ENCODE peak calls at places on chromosomes 1 and 21, in ten cellular contexts. N, M, J, Z, I, G, H, X, R and D are unnamed samples.

GRCh38 chr1:41312991-41313645 is 48.1 kb upstream of the FOXO6 start:
- DNase-seq in N (no peak), M (no peak), J (no peak), Z (peak; percentile 53), I (peak; percentile 65), G (no peak), H (no peak), X (no peak), R (no peak), D (no peak)

GRCh38 chr1:206472454-206472853 is 2.2 kb downstream of the IKBKE start:
- DNase-seq in N (peak; percentile 52), M (no peak), J (peak; percentile 51), Z (peak; percentile 86), I (peak; percentile 68), G (peak; percentile 42), H (no peak), X (peak; percentile 28), R (peak; percentile 40), D (peak; percentile 30)

GRCh38 chr1:21013510-21013909 is 163.2 kb downstream of the EIF4G3 start:
- DNase-seq in N (no peak), M (no peak), J (no peak), Z (no peak), I (no peak), G (no peak), H (no peak), X (no peak), R (no peak), D (no peak)

GRCh38 chr1:46581685-46582455 is 22.2 kb downstream of the MKNK1 start:
- DNase-seq in N (no peak), M (no peak), J (no peak), Z (no peak), I (peak; percentile 29), G (no peak), H (no peak), X (no peak), R (no peak), D (no peak)

GRCh38 chr1:23574265-23574754 is 15.0 kb upstream of the ID3 start:
- DNase-seq in N (no peak), M (peak; percentile 53), J (no peak), Z (no peak), I (no peak), G (no peak), H (no peak), X (peak; percentile 87), R (peak; percentile 89), D (no peak)

GRCh38 chr1:18041107-18041506 is 66.5 kb upstream of the IGSF21 start:
- DNase-seq in N (no peak), M (peak; percentile 82), J (no peak), Z (no peak), I (no peak), G (no peak), H (no peak), X (no peak), R (peak; percentile 65), D (no peak)

GRCh38 chr1:239112536-239112935 is 273.8 kb upstream of the CHRM3 start:
- DNase-seq in N (no peak), M (no peak), J (peak; percentile 15), Z (no peak), I (no peak), G (no peak), H (no peak), X (no peak), R (no peak), D (peak; percentile 9)

GRCh38 chr1:38418195-38419030 is 371.8 kb upstream of the POU3F1 start:
- DNase-seq in N (no peak), M (no peak), J (no peak), Z (peak; percentile 52), I (no peak), G (peak; percentile 87), H (no peak), X (no peak), R (no peak), D (no peak)

GRCh38 chr1:240086726-240087125 is 5.0 kb upstream of the FMN2 start:
- DNase-seq in N (no peak), M (no peak), J (no peak), Z (peak; percentile 64), I (peak; percentile 71), G (no peak), H (no peak), X (no peak), R (no peak), D (no peak)

GRCh38 chr1:97210302-97210701 is 488.7 kb downstream of the PTBP2 start:
- DNase-seq in N (no peak), M (no peak), J (no peak), Z (peak; percentile 29), I (no peak), G (no peak), H (no peak), X (no peak), R (no peak), D (no peak)

GRCh38 chr1:30735668-30736498 is 12.5 kb upstream of the MATN1 start:
- DNase-seq in N (no peak), M (no peak), J (no peak), Z (no peak), I (no peak), G (no peak), H (no peak), X (no peak), R (no peak), D (no peak)

GRCh38 chr1:53833393-53833792 is 4.7 kb downstream of the NDC1 start:
- DNase-seq in N (no peak), M (no peak), J (no peak), Z (no peak), I (no peak), G (no peak), H (no peak), X (no peak), R (no peak), D (no peak)

GRCh38 chr1:101308001-101308659 is 71.3 kb downstream of the S1PR1 start:
- DNase-seq in N (no peak), M (no peak), J (no peak), Z (no peak), I (no peak), G (no peak), H (no peak), X (no peak), R (no peak), D (no peak)

GRCh38 chr1:74780600-74780999 is 47.6 kb downstream of the TYW3 start:
- DNase-seq in N (no peak), M (no peak), J (peak; percentile 61), Z (peak; percentile 4), I (no peak), G (peak; percentile 4), H (no peak), X (no peak), R (no peak), D (no peak)

GRCh38 chr1:74775735-74776134 is 42.8 kb downstream of the TYW3 start:
- DNase-seq in N (no peak), M (no peak), J (no peak), Z (no peak), I (no peak), G (no peak), H (no peak), X (no peak), R (no peak), D (no peak)

DNA sequence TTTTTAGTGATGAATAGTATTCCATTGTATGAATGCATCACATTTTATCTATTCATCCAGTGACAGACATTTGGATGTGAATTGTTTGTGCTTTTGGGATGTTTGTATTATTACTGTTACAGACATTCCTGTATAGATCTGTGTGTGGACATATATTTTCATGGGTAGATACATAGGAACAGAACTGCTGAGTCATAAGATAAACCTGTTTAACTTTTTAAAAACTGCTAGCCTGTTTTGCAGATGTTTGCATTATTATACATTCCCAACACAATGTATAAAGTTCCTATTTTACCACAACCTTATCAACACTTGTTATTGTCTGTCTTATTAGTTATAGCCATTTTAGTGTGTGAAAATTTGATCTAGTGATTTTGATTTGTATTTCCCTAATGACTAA is 46.8 kb downstream of the TYW3 start:
- DNase-seq in N (no peak), M (no peak), J (no peak), Z (no peak), I (no peak), G (no peak), H (no peak), X (no peak), R (no peak), D (no peak)
- H3K4me1 ChIP-seq in N (no peaks in the 10 kb centered on the region), M (no peaks in the 10 kb centered on the region), J (peaks cover 25% of the 10 kb centered on the region), Z (no peaks in the 10 kb centered on the region), I (no peaks in the 10 kb centered on the region), G (peaks cover 5% of the 10 kb centered on the region), H (no peaks in the 10 kb centered on the region), X (no peaks in the 10 kb centered on the region), R (no peaks in the 10 kb centered on the region), D (no peaks in the 10 kb centered on the region)

GRCh38 chr1:109623601-109624161 is 4.0 kb downstream of the AMPD2 start:
- DNase-seq in N (peak; percentile 23), M (peak; percentile 76), J (no peak), Z (no peak), I (peak; percentile 40), G (no peak), H (no peak), X (no peak), R (no peak), D (no peak)

GRCh38 chr1:109622895-109623294 is 3.3 kb downstream of the AMPD2 start:
- DNase-seq in N (no peak), M (no peak), J (no peak), Z (no peak), I (no peak), G (no peak), H (no peak), X (no peak), R (no peak), D (no peak)

GRCh38 chr1:109620890-109621289 is 1.3 kb downstream of the AMPD2 start:
- DNase-seq in N (peak; percentile 93), M (peak; percentile 98), J (peak; percentile 95), Z (peak; percentile 95), I (peak; percentile 98), G (peak; percentile 94), H (peak; percentile 48), X (peak; percentile 83), R (peak; percentile 90), D (peak; percentile 97)

GRCh38 chr1:109621402-109622101 is 1.9 kb downstream of the AMPD2 start:
- DNase-seq in N (no peak), M (no peak), J (no peak), Z (no peak), I (peak; percentile 87), G (no peak), H (no peak), X (peak; percentile 32), R (no peak), D (no peak)

GRCh38 chr1:109622103-109622892 is 2.7 kb downstream of the AMPD2 start:
- DNase-seq in N (no peak), M (no peak), J (no peak), Z (no peak), I (no peak), G (no peak), H (no peak), X (peak; percentile 20), R (no peak), D (no peak)
- H4K20me1 ChIP-seq in N (peaks cover 2% of the 10 kb centered on the region), M (peaks cover 24% of the 10 kb centered on the region), J (peaks cover 4% of the 10 kb centered on the region), Z (no peaks in the 10 kb centered on the region), I (no peaks in the 10 kb centered on the region), G (peaks cover 29% of the 10 kb centered on the region), H (no peaks in the 10 kb centered on the region), X (peaks cover 34% of the 10 kb centered on the region), R (peaks cover 5% of the 10 kb centered on the region), D (peaks cover 47% of the 10 kb centered on the region)

GRCh38 chr21:36134820-36135390 is at the start of gene CBR3:
- DNase-seq in N (no peak), M (no peak), J (peak; percentile 43), Z (peak; percentile 74), I (peak; percentile 81), G (peak; percentile 48), H (no peak), X (peak; percentile 38), R (no peak), D (peak; percentile 32)
- H3K27ac ChIP-seq in N (no peak within 1 kb of the TSS), M (no peak within 1 kb of the TSS), J (no peak within 1 kb of the TSS), Z (peak within 1 kb of the TSS; percentile 88), I (peak within 1 kb of the TSS; percentile 80), G (no peak within 1 kb of the TSS), H (peak within 1 kb of the TSS; percentile 59), X (peak within 1 kb of the TSS; percentile 84), R (no peak within 1 kb of the TSS), D (peak within 1 kb of the TSS; percentile 7)

GRCh38 chr1:154493276-154493675 is 8.7 kb upstream of the TDRD10 start:
- DNase-seq in N (peak; percentile 45), M (peak; percentile 62), J (peak; percentile 55), Z (no peak), I (no peak), G (peak; percentile 43), H (no peak), X (no peak), R (peak; percentile 54), D (no peak)
- H3K4me1 ChIP-seq in N (no peaks in the 10 kb centered on the region), M (peaks cover 32% of the 10 kb centered on the region), J (peaks cover 16% of the 10 kb centered on the region), Z (no peaks in the 10 kb centered on the region), I (no peaks in the 10 kb centered on the region), G (peaks cover 8% of the 10 kb centered on the region), H (no peaks in the 10 kb centered on the region), X (no peaks in the 10 kb centered on the region), R (peaks cover 47% of the 10 kb centered on the region), D (no peaks in the 10 kb centered on the region)